ENCODE peak calls at places on chromosomes 4 and X, in ten cellular contexts. I, A, N, Q, O, F, L, T, H and J are unnamed samples.

GRCh38 chrX:9135901-9136510 is 102.1 kb upstream of the FAM9B start:
- DNase-seq in I (no peak), A (peak; percentile 25), N (no peak), Q (no peak), O (no peak), F (no peak), L (no peak), T (peak; percentile 33), H (no peak), J (no peak)

GRCh38 chr4:155666701-155667537 is at the start of gene GUCY1A1:
- DNase-seq in I (peak; percentile 5), A (peak; percentile 6), N (no peak), Q (peak; percentile 55), O (peak; percentile 51), F (peak; percentile 31), L (peak; percentile 54), T (no peak), H (peak; percentile 74), J (peak; percentile 34)

GRCh38 chr4:47145630-47146029 is 114.3 kb downstream of the GABRB1 start:
- DNase-seq in I (peak; percentile 84), A (peak; percentile 92), N (no peak), Q (no peak), O (no peak), F (no peak), L (peak; percentile 39), T (peak; percentile 35), H (no peak), J (no peak)

GRCh38 chr4:185774815-185775684 is 36.9 kb downstream of the SORBS2 start:
- DNase-seq in I (peak; percentile 59), A (peak; percentile 89), N (no peak), Q (no peak), O (no peak), F (no peak), L (no peak), T (peak; percentile 71), H (no peak), J (no peak)

GRCh38 chrX:13824746-13825145 is 7.9 kb upstream of the GPM6B start:
- DNase-seq in I (no peak), A (no peak), N (no peak), Q (no peak), O (no peak), F (no peak), L (no peak), T (no peak), H (no peak), J (no peak)

GRCh38 chr4:7073526-7074390 is 5.9 kb upstream of the GRPEL1 start:
- DNase-seq in I (peak; percentile 74), A (peak; percentile 16), N (no peak), Q (peak; percentile 70), O (no peak), F (no peak), L (peak; percentile 54), T (peak; percentile 56), H (no peak), J (no peak)

GRCh38 chr4:138982754-138983153 is 32.8 kb upstream of the NOCT start:
- DNase-seq in I (no peak), A (no peak), N (no peak), Q (no peak), O (no peak), F (no peak), L (no peak), T (no peak), H (no peak), J (no peak)

GRCh38 chr4:182555997-182556418 is 312.8 kb downstream of the TENM3 start:
- DNase-seq in I (peak; percentile 17), A (peak; percentile 90), N (no peak), Q (no peak), O (no peak), F (peak; percentile 12), L (no peak), T (peak; percentile 73), H (no peak), J (no peak)

GRCh38 chrX:21885568-21885967 is 29.8 kb downstream of the YY2 start:
- DNase-seq in I (no peak), A (peak; percentile 63), N (no peak), Q (no peak), O (no peak), F (no peak), L (no peak), T (no peak), H (no peak), J (no peak)

GRCh38 chr4:114807759-114808404 is 209.3 kb downstream of the UGT8 start:
- DNase-seq in I (peak; percentile 16), A (no peak), N (no peak), Q (peak; percentile 47), O (no peak), F (peak; percentile 39), L (peak; percentile 43), T (peak; percentile 28), H (no peak), J (no peak)